ENCODE peak calls at places on chromosomes 11 and 22, in five cellular contexts. R, D, P, V and F are unnamed samples.

GRCh38 chr22:22881116-22882032 is 6.2 kb upstream of the IGLL5 start:
- DNase-seq in R (no peak), V (no peak), D (no peak), P (no peak), F (no peak)

GRCh38 chr11:44349328-44349727 is 39.4 kb upstream of the ALX4 start:
- DNase-seq in R (no peak), P (no peak), V (no peak), D (no peak), F (no peak)

GRCh38 chr11:18223937-18224387 is 12.6 kb downstream of the SAA4 start:
- DNase-seq in P (no peak), D (no peak), R (no peak), V (no peak), F (no peak)

GRCh38 chr11:31986201-31986889 is 104.5 kb upstream of the RCN1 start:
- DNase-seq in R (no peak), V (no peak), D (no peak), P (no peak), F (no peak)

GRCh38 chr11:74929431-74930363 is 19.2 kb downstream of the XRRA1 start:
- DNase-seq in P (peak; percentile 83), R (peak; percentile 84), D (peak; percentile 58), V (peak; percentile 32), F (peak; percentile 25)

GRCh38 chr11:112961146-112961668 is at the start of gene NCAM1:
- DNase-seq in P (no peak), D (peak; percentile 82), R (peak; percentile 34), V (peak; percentile 92), F (no peak)

GRCh38 chr11:128235958-128236357 is 351.4 kb downstream of the ETS1 start:
- DNase-seq in V (no peak), R (peak; percentile 56), D (no peak), P (no peak), F (no peak)

GRCh38 chr22:35681454-35682050 is 33.3 kb downstream of the APOL6 start:
- DNase-seq in P (no peak), V (no peak), D (no peak), R (no peak), F (no peak)

GRCh38 chr11:2271327-2272240 is 1.2 kb upstream of the ASCL2 start:
- DNase-seq in P (no peak), V (peak; percentile 8), D (no peak), R (no peak), F (no peak)

GRCh38 chr22:50304528-50305392 is 2.7 kb downstream of the PLXNB2 start:
- DNase-seq in V (peak; percentile 50), P (no peak), D (peak; percentile 55), R (no peak), F (no peak)

GRCh38 chr22:38927033-38927789 is 30.2 kb upstream of the APOBEC3A start:
- DNase-seq in P (peak; percentile 62), D (peak; percentile 67), V (peak; percentile 68), R (peak; percentile 63), F (no peak)

GRCh38 chr22:37566329-37566837 is 6.1 kb downstream of the CDC42EP1 start:
- DNase-seq in V (peak; percentile 37), P (no peak), D (no peak), R (no peak), F (no peak)

GRCh38 chr11:112962854-112963367 is 1.7 kb downstream of the NCAM1 start:
- DNase-seq in D (peak; percentile 77), P (peak; percentile 37), V (peak; percentile 75), R (no peak), F (no peak)

GRCh38 chr11:65555693-65556231 is 2.4 kb downstream of the LTBP3 start:
- DNase-seq in V (peak; percentile 48), D (peak; percentile 70), P (no peak), R (peak; percentile 71), F (no peak)

GRCh38 chr11:108790501-108791299 is 125.8 kb downstream of the DDX10 start:
- DNase-seq in R (no peak), D (no peak), P (no peak), V (no peak), F (no peak)

GRCh38 chr22:36136988-36137387 is 23.6 kb downstream of the APOL3 start:
- DNase-seq in V (no peak), R (no peak), D (no peak), P (no peak), F (no peak)

GRCh38 chr11:17287058-17287457 is 10.5 kb downstream of the NUCB2 start:
- DNase-seq in V (no peak), P (no peak), R (no peak), D (no peak), F (no peak)

GRCh38 chr22:26751217-26751616 is 93.8 kb downstream of the MIAT start:
- DNase-seq in V (no peak), R (peak; percentile 84), D (peak; percentile 40), P (no peak), F (no peak)

GRCh38 chr11:8352852-8353505 is 89.3 kb upstream of the LMO1 start:
- DNase-seq in D (no peak), P (no peak), R (no peak), V (no peak), F (no peak)

GRCh38 chr11:76600124-76600655 is 70.4 kb downstream of the LRRC32 start:
- DNase-seq in D (no peak), V (no peak), R (no peak), P (no peak), F (no peak)

GRCh38 chr11:71498091-71498490 is 29.0 kb upstream of the KRTAP5-7 start:
- DNase-seq in V (no peak), R (no peak), D (no peak), P (no peak), F (no peak)

GRCh38 chr11:67364783-67365525 is 8.4 kb downstream of the CLCF1 start:
- DNase-seq in P (no peak), D (no peak), R (no peak), V (no peak), F (no peak)

GRCh38 chr22:31637375-31637937 is 24.6 kb downstream of the PISD start:
- DNase-seq in V (no peak), D (no peak), P (no peak), R (no peak), F (no peak)
- TF ChIP-seq POLR2A in V (no peak), D (no peak), P (no peak), R (no peak), F (peak; percentile 9)

GRCh38 chr11:61762216-61762615 is 9.8 kb downstream of the MYRF start:
- DNase-seq in D (no peak), P (no peak), V (no peak), R (no peak), F (no peak)

GRCh38 chr11:61763930-61764605 is 11.6 kb downstream of the MYRF start:
- DNase-seq in D (no peak), V (no peak), P (no peak), R (no peak), F (no peak)

GRCh38 chr11:61760946-61761345 is 8.5 kb downstream of the MYRF start:
- DNase-seq in D (no peak), R (no peak), V (no peak), P (no peak), F (no peak)

GRCh38 chr11:61762798-61763197 is 10.4 kb downstream of the MYRF start:
- DNase-seq in R (no peak), D (no peak), P (no peak), V (no peak), F (no peak)

DNA sequence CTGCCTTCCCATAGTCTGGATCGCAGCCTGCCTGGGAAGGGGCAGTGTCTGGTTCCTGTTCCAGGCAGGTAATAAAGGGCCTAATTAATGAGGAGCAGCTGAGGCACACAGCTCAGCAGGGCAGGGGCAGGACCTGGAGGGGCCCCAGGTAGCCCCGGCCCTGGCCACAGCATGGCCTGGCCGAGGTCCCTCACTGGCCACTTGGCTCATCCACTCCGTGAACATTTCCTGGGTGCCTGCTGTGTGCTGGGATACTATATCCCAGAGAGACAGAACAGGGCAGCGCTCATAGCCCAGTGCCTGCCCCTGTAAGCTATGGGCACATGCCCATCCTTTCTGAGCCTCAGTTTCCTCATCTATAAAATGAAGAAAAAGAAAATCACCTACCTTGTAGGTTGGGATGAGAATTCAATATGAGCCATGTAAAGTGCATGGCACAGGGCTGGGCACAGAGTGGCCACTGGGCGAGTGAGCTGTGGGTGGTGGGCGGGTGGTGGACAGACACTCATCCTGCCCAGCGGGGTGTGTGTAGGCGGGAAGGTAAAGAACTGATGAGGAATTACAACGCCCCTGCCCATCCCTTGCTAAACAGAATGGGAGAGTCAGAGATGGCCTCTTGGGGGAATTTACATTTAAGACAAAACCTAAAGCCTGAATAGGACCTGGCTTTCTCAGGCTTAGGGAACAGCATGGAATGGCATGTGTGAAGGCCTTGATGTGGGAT is 9.2 kb downstream of the MYRF start:
- DNase-seq in D (no peak), R (no peak), P (no peak), V (no peak), F (no peak)
- H3K4me3 ChIP-seq in D (no peak overlapping the region), R (no peak overlapping the region), P (no peak overlapping the region), V (no peak overlapping the region), F (no peak overlapping the region)

DNA sequence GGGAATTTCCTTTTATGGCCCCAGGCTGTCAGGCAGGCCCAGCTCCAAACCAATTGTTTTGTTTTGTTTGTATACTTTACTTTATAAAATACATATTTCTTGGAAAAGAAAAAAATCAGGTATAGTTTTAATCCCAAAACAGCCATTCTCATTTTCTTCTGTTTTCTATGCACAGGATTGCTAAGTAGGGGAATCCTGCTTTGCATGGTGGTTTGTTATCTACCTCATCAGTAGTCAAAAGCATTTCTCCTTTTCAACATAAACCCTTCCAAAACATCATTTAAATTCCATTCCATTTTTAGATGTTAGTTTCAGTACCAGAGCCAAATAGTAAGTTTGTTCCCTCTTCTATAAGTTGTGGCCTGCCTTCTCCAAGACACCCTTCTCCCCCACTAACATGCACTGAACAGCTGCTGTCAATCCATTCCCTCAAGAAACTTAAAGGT is 3.6 kb downstream of the ILK start:
- DNase-seq in R (no peak), D (no peak), V (no peak), P (no peak), F (no peak)
- H3K36me3 ChIP-seq in R (peaks cover 29% of the 10 kb centered on the region), D (peaks cover 44% of the 10 kb centered on the region), V (no peaks in the 10 kb centered on the region), P (peaks cover 32% of the 10 kb centered on the region), F (peaks cover 29% of the 10 kb centered on the region)

GRCh38 chr22:17980013-17980510 is 44.3 kb downstream of the MICAL3 start:
- DNase-seq in R (peak; percentile 24), V (no peak), P (no peak), D (no peak), F (no peak)

GRCh38 chr22:17974703-17975372 is 49.5 kb downstream of the MICAL3 start:
- DNase-seq in D (no peak), V (no peak), R (no peak), P (no peak), F (no peak)

GRCh38 chr22:17980638-17981051 is 43.7 kb downstream of the MICAL3 start:
- DNase-seq in R (peak; percentile 58), V (no peak), P (peak; percentile 24), D (no peak), F (no peak)

GRCh38 chr22:17978027-17978426 is 46.3 kb downstream of the MICAL3 start:
- DNase-seq in P (no peak), D (no peak), V (no peak), R (no peak), F (no peak)

GRCh38 chr22:17977371-17977770 is 47.0 kb downstream of the MICAL3 start:
- DNase-seq in R (no peak), D (no peak), P (no peak), V (no peak), F (no peak)
- TF ChIP-seq POLR2A in R (no peak), D (no peak), P (no peak), V (no peak), F (no peak)

GRCh38 chr22:45696227-45696626 is 24.6 kb downstream of the ATXN10 start:
- DNase-seq in D (no peak), V (no peak), R (no peak), P (no peak), F (no peak)
- H3K4me3 ChIP-seq in D (no peak overlapping the region), V (no peak overlapping the region), R (no peak overlapping the region), P (no peak overlapping the region), F (no peak overlapping the region)